ENCODE peak calls at places on chromosomes 3 and 15, in ten cellular contexts. E is ovary, W is HL-60, M is fibroblast of lung, I is Peyer's patch, G is astrocyte, F is transverse colon, R is heart right ventricle, S is heart left ventricle, H is GM06990. J is an unnamed sample. For H3K27me3, the result is how much of the 10 kb centered on the place peaks cover.

GRCh38 chr3:11671648-11672100 is 28.0 kb upstream of the VGLL4 start:
- DNase-seq in I (peak), F (no peak), R (no peak), M (peak), W (no peak), S (no peak), G (peak), E (no peak), H (no peak), J (no peak)

GRCh38 chr15:84810073-84810840 is 6.9 kb upstream of the ALPK3 start:
- DNase-seq in E (no peak), M (peak), W (no peak), F (no peak), R (no peak), S (no peak), I (no peak), G (peak), H (no peak), J (peak)

GRCh38 chr15:55277116-55277564 is 12.5 kb downstream of the RAB27A start:
- DNase-seq in G (peak), R (no peak), I (peak), F (peak), H (peak), S (no peak), M (peak), W (no peak), E (no peak), J (no peak)

GRCh38 chr3:100047455-100048141 is 66.7 kb downstream of the FILIP1L start:
- DNase-seq in R (no peak), I (peak), G (peak), S (no peak), W (no peak), M (peak), H (peak), F (peak), E (no peak), J (peak)

GRCh38 chr15:95304116-95304873 is 1026.2 kb upstream of the NR2F2 start:
- DNase-seq in R (no peak), M (peak), I (no peak), G (no peak), H (no peak), F (no peak), E (no peak), S (no peak), W (no peak), J (no peak)

GRCh38 chr15:63896336-63897115 is 62.8 kb upstream of the HERC1 start:
- DNase-seq in R (no peak), S (peak), G (peak), W (peak), I (peak), M (peak), E (peak), F (peak), H (peak), J (no peak)

GRCh38 chr15:74752486-74753395 is 4.1 kb downstream of the CYP1A2 start:
- DNase-seq in E (no peak), W (no peak), G (peak), S (no peak), H (no peak), M (no peak), R (no peak), F (no peak), I (no peak), J (no peak)

GRCh38 chr3:14988988-14989394 is 41.6 kb downstream of the NR2C2 start:
- DNase-seq in H (peak), G (no peak), R (no peak), M (no peak), E (no peak), F (peak), I (peak), S (no peak), W (no peak), J (peak)

GRCh38 chr3:131543714-131544113 is 40.9 kb upstream of the MRPL3 start:
- DNase-seq in M (peak), S (peak), E (peak), I (peak), G (peak), F (peak), H (no peak), R (peak), W (no peak), J (no peak)

GRCh38 chr3:52495777-52496602 is 852 bp downstream of the STAB1 start:
- DNase-seq in I (no peak), F (no peak), S (no peak), M (peak), H (no peak), E (no peak), G (peak), R (no peak), W (no peak), J (no peak)

GRCh38 chr3:71128951-71129350 is 454.6 kb downstream of the FOXP1 start:
- DNase-seq in S (no peak), E (no peak), G (no peak), F (no peak), H (no peak), I (no peak), R (no peak), W (no peak), M (peak), J (no peak)

DNA sequence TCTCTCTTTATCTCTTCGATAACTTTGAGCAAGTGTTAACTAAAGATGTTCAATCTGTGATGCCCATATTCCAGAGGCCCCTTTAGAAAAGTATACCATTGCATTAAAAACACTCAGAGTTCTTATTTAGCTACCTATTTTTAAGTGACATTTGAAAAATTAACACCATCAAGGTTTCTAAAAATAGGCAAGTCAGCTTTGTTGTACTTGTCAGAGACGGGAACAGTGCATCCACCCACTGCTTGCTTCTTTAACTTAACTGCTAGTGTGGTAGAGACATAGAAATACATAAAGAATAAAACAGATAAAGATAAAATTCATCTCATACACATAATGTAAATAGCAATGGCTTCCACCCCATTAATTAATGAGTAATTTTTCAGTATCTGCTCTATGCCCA is 66.0 kb downstream of the IGSF11 start:
- DNase-seq in H (no peak), F (no peak), R (no peak), I (no peak), S (no peak), E (no peak), M (no peak), W (no peak), G (no peak), J (no peak)
- H3K27me3 ChIP-seq in H (under half), F (under half), R (under half), I (under half), S (under half), E (under half), M (under half), W (under half), G (under half), J (under half)

GRCh38 chr3:43996379-43997301 is 245.0 kb upstream of the TOPAZ1 start:
- DNase-seq in F (no peak), I (peak), H (peak), G (no peak), M (peak), S (no peak), E (no peak), R (no peak), W (no peak), J (peak)
- H3K27me3 ChIP-seq in F (half or more), I (under half), H (under half), G (half or more), M (under half), S (half or more), E (under half), R (half or more), W (half or more), J (half or more)

DNA sequence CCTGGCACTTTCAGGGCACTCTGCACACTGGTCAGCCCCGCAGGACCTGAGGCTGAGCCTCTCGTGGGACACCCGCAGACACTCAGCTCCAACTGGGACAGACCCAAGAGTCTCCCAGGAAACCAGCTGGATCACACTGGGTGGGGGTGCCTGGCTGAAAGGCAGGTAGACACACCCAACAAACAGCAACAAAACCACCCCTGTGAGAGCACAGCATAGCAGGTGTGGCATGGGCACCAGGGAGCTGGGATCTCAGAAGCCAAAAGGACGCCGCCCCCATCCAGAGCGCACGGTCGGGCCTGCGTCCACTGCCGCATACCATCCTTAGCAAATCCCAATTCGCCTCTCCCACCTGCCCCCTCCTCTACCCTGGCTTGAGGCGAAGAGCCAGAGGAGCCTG is 154.2 kb upstream of the LINGO1 start:
- DNase-seq in G (no peak), S (no peak), E (no peak), R (no peak), M (no peak), I (no peak), H (no peak), F (peak), W (no peak), J (peak)
- H3K27me3 ChIP-seq in G (under half), S (under half), E (under half), R (half or more), M (under half), I (under half), H (under half), F (under half), W (under half), J (under half)

GRCh38 chr3:64493149-64493548 is 194.7 kb downstream of the ADAMTS9 start:
- DNase-seq in S (no peak), M (no peak), R (no peak), H (no peak), I (no peak), W (no peak), E (no peak), F (no peak), G (no peak), J (no peak)
- H3K27me3 ChIP-seq in S (under half), M (under half), R (under half), H (under half), I (under half), W (under half), E (under half), F (under half), G (under half), J (under half)

DNA sequence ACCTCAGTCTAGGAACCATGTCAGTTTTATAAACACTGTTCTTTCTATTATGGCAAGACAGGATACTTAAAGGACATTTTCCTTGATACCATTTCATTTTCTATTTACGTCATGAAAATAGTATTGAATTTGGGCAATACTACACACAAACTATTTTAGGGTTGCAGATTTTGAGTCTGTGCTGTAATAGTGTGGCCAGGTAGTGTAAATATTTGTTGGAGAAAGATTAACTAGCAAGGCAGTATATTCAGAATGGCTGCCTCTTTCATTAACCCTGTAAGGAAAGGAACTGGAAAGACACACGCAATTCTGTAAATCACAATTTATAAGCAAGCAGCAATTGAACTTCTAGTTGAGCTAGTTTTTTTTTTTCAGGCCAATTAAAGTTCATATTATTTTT is 2.0 kb downstream of the CTXND1 start:
- DNase-seq in H (no peak), R (no peak), I (no peak), F (no peak), E (no peak), M (no peak), W (no peak), G (no peak), S (no peak), J (no peak)
- H3K27me3 ChIP-seq in H (under half), R (half or more), I (under half), F (half or more), E (under half), M (under half), W (under half), G (under half), S (under half), J (half or more)

J was measured in neural progenitor cell.